ENCODE peak calls at places on chromosome 18, in nine cellular contexts. I, K, C, A, B, W, U, G and H are unnamed samples.

GRCh38 chr18:63067939-63068338 is 251.6 kb downstream of the BCL2 start:
- ATAC-seq in I (no peak), A (no peak), W (no peak), K (no peak), G (no peak), U (no peak), B (peak), C (no peak), H (no peak)

GRCh38 chr18:44911773-44912172 is 231.1 kb downstream of the SETBP1 start:
- ATAC-seq in B (no peak), G (no peak), A (no peak), K (no peak), I (no peak), U (no peak), W (no peak), C (no peak), H (peak)

GRCh38 chr18:13338318-13338717 is 119.8 kb downstream of the LDLRAD4 start:
- ATAC-seq in K (no peak), I (no peak), A (no peak), C (no peak), U (no peak), G (no peak), W (no peak), B (no peak), H (no peak)

GRCh38 chr18:75041586-75041985 is 167.4 kb downstream of the PTGR3 start:
- ATAC-seq in I (no peak), K (peak), A (no peak), B (no peak), W (no peak), U (no peak), C (no peak), G (no peak), H (no peak)

GRCh38 chr18:48545690-48546365 is 7.0 kb downstream of the CTIF start:
- ATAC-seq in U (no peak), I (no peak), C (peak), K (peak), A (no peak), B (no peak), G (no peak), W (no peak), H (no peak)

GRCh38 chr18:51234117-51235010 is 36.9 kb upstream of the MEX3C start:
- ATAC-seq in K (no peak), U (no peak), C (no peak), G (no peak), B (peak), W (no peak), A (no peak), I (peak), H (peak)

GRCh38 chr18:32280911-32281310 is 91.1 kb downstream of the MEP1B start:
- ATAC-seq in B (no peak), K (no peak), G (no peak), C (no peak), W (no peak), U (no peak), I (no peak), A (no peak), H (no peak)

GRCh38 chr18:70021043-70021442 is 73.4 kb upstream of the CD226 start:
- ATAC-seq in K (no peak), I (no peak), A (peak), C (no peak), B (no peak), G (no peak), W (no peak), U (no peak), H (no peak)

GRCh38 chr18:77393519-77393918 is 143.9 kb downstream of the GALR1 start:
- ATAC-seq in A (no peak), B (no peak), I (no peak), C (no peak), W (no peak), G (no peak), U (no peak), K (no peak), H (no peak)

GRCh38 chr18:48065601-48065995 is 135.1 kb upstream of the SMAD2 start:
- ATAC-seq in B (no peak), K (no peak), A (no peak), G (no peak), W (no peak), U (no peak), I (no peak), C (no peak), H (no peak)

GRCh38 chr18:69908838-69909237 is 38.8 kb downstream of the CD226 start:
- ATAC-seq in G (no peak), K (no peak), B (no peak), C (no peak), A (no peak), W (no peak), U (no peak), I (no peak), H (no peak)

GRCh38 chr18:43380098-43380672 is 102.9 kb upstream of the SYT4 start:
- ATAC-seq in A (no peak), W (no peak), I (no peak), G (no peak), K (no peak), C (no peak), U (no peak), B (no peak), H (no peak)

GRCh38 chr18:75407468-75408437 is 19.8 kb downstream of the SMIM21 start:
- ATAC-seq in B (no peak), W (no peak), K (peak), I (no peak), G (no peak), C (no peak), U (no peak), A (no peak), H (no peak)

GRCh38 chr18:57198025-57198424 is 51.1 kb downstream of the BOD1L2 start:
- ATAC-seq in G (no peak), I (no peak), B (no peak), U (no peak), K (no peak), W (no peak), A (no peak), C (no peak), H (no peak)

GRCh38 chr18:41938445-41938844 is 16.6 kb upstream of the PIK3C3 start:
- ATAC-seq in W (no peak), I (no peak), U (no peak), K (no peak), C (no peak), A (no peak), B (peak), G (no peak), H (no peak)

GRCh38 chr18:35352283-35352682 is 8.1 kb upstream of the ZNF24 start:
- ATAC-seq in C (no peak), K (no peak), I (no peak), B (no peak), U (no peak), W (no peak), A (no peak), G (no peak), H (no peak)

GRCh38 chr18:70453058-70453775 is 164.4 kb downstream of the SOCS6 start:
- ATAC-seq in I (no peak), C (no peak), G (no peak), W (no peak), A (no peak), B (no peak), U (no peak), K (peak), H (no peak)

GRCh38 chr18:25557006-25557405 is 205.0 kb upstream of the ZNF521 start:
- ATAC-seq in B (no peak), W (no peak), I (no peak), K (peak), A (no peak), C (no peak), G (no peak), U (no peak), H (no peak)

GRCh38 chr18:58056159-58056558 is 12.1 kb downstream of the NEDD4L start:
- ATAC-seq in C (no peak), W (no peak), U (no peak), A (no peak), B (no peak), K (no peak), G (no peak), I (no peak), H (no peak)

GRCh38 chr18:13179566-13180113 is 38.9 kb upstream of the LDLRAD4 start:
- ATAC-seq in A (peak), G (no peak), W (no peak), I (no peak), C (no peak), B (peak), K (no peak), U (no peak), H (no peak)

GRCh38 chr18:77133051-77133919 is 702 bp upstream of the MBP start:
- ATAC-seq in C (peak), W (no peak), I (no peak), K (peak), A (peak), B (no peak), U (no peak), G (peak), H (no peak)

GRCh38 chr18:13791181-13791580 is 32.8 kb upstream of the MC5R start:
- ATAC-seq in C (no peak), A (no peak), W (no peak), G (no peak), K (no peak), I (no peak), U (no peak), B (no peak), H (no peak)

GRCh38 chr18:12934454-12935071 is 13.2 kb upstream of the SEH1L start:
- ATAC-seq in U (peak), C (peak), A (peak), B (peak), G (peak), W (peak), K (peak), I (peak), H (peak)

GRCh38 chr18:10689954-10690302 is 164.1 kb downstream of the NAPG start:
- ATAC-seq in G (no peak), K (no peak), B (no peak), C (peak), A (no peak), I (no peak), W (no peak), U (no peak), H (no peak)

GRCh38 chr18:62773691-62774090 is 58.4 kb downstream of the PHLPP1 start:
- ATAC-seq in W (no peak), A (no peak), G (no peak), K (no peak), C (no peak), B (no peak), I (no peak), U (no peak), H (no peak)

GRCh38 chr18:61833387-61833786 is 59.4 kb downstream of the RNF152 start:
- ATAC-seq in A (no peak), G (no peak), C (no peak), U (no peak), I (no peak), W (no peak), K (no peak), B (no peak), H (no peak)

GRCh38 chr18:51425889-51426288 is 228.4 kb upstream of the MEX3C start:
- ATAC-seq in W (no peak), B (peak), A (no peak), K (no peak), C (no peak), G (no peak), U (peak), I (no peak), H (peak)

GRCh38 chr18:35413163-35413511 is 36.0 kb upstream of the ZNF396 start:
- ATAC-seq in K (no peak), I (no peak), A (no peak), W (no peak), U (no peak), G (no peak), C (no peak), B (no peak), H (no peak)